ENCODE peak calls at places on chromosomes 5 and 9, in six cellular contexts. S, I, N, M, Q and L are unnamed samples.

GRCh38 chr5:14273207-14273767 is 130.1 kb downstream of the TRIO start:
- DNase-seq in N (no peak), I (no peak), Q (no peak), M (no peak), S (no peak), L (no peak)

GRCh38 chr5:56175465-56175864 is 57.7 kb downstream of the ANKRD55 start:
- DNase-seq in S (no peak), Q (peak; percentile 50), I (no peak), M (no peak), N (no peak), L (no peak)

GRCh38 chr5:132012385-132013005 is 1.0 kb upstream of the ACSL6 start:
- DNase-seq in S (peak; percentile 62), I (peak; percentile 7), Q (peak; percentile 63), M (peak; percentile 24), N (no peak), L (peak; percentile 62)

GRCh38 chr9:130186839-130187522 is 14.8 kb downstream of the NCS1 start:
- DNase-seq in M (peak; percentile 56), I (peak; percentile 80), Q (peak; percentile 86), N (no peak), S (no peak), L (no peak)

GRCh38 chr9:93669116-93669957 is 93.0 kb downstream of the PHF2 start:
- DNase-seq in I (peak; percentile 5), S (peak; percentile 25), N (no peak), M (peak; percentile 21), Q (no peak), L (peak; percentile 54)

GRCh38 chr9:33132249-33132772 is 34.8 kb downstream of the B4GALT1 start:
- DNase-seq in S (no peak), Q (no peak), M (no peak), N (no peak), I (no peak), L (peak; percentile 49)

GRCh38 chr5:81334304-81335061 is 33.1 kb downstream of the ZCCHC9 start:
- DNase-seq in N (no peak), Q (peak; percentile 38), S (no peak), I (no peak), M (no peak), L (no peak)

GRCh38 chr5:137144656-137145055 is 354.5 kb downstream of the SPOCK1 start:
- DNase-seq in Q (no peak), I (no peak), N (no peak), S (no peak), M (no peak), L (no peak)

GRCh38 chr9:115597330-115597729 is 479.4 kb upstream of the TNC start:
- DNase-seq in N (no peak), S (no peak), I (no peak), M (no peak), Q (no peak), L (no peak)

GRCh38 chr5:140468188-140468587 is 66.6 kb downstream of the ANKHD1 start:
- DNase-seq in S (no peak), I (no peak), Q (peak; percentile 8), N (no peak), M (no peak), L (no peak)

GRCh38 chr5:11588803-11589202 is 315.4 kb downstream of the CTNND2 start:
- DNase-seq in Q (no peak), M (no peak), I (no peak), S (no peak), N (no peak), L (no peak)

GRCh38 chr5:56126487-56127179 is 106.5 kb downstream of the ANKRD55 start:
- DNase-seq in Q (no peak), I (no peak), N (no peak), M (no peak), S (no peak), L (no peak)

GRCh38 chr5:74927336-74927735 is 61.1 kb upstream of the FAM169A start:
- DNase-seq in S (no peak), Q (no peak), N (no peak), M (no peak), I (no peak), L (no peak)

DNA sequence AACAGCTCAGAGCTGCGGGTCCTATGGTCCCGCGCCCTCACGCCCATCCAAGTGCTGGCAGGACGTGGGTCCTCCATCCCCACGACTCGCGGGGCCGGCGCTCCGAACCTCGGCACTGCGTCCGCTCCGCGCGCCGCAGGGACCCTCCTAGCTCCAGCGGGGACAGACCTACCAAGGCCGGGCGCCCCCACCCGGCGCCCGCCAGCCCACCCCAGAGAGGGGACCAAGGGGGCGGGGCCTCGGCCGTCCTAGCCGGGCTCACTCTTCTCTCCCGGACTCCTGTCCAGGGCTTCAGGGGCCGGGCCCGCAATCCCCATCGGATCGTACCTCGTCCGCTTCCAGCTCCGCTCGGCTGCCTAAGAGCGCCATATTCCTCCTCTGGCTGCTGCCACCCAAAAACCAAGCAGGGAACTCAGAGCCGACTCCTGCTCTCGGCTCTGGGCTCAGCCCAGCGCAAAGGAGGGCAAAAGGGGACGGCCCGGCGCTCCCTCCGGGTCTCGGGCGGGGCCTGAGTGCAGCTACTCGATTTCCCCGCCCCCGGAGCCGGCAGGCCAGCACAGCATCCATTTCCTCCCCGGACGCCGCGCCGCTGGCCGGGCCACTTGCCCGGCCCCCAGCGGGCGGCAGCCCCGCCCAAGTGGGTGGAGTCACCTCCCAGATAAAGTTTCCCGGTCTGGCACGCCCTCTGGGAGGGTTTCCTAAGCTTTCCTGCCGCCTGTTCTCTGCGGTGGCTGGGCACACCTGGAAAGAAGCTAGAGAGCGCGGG is at the start of gene TTC39B:
- DNase-seq in N (peak; percentile 92), I (peak; percentile 96), M (peak; percentile 96), Q (peak; percentile 89), S (peak; percentile 89), L (peak; percentile 94)
- TF ChIP-seq POLR2A in N (peak; percentile 77), I (peak; percentile 95), M (peak; percentile 77), Q (no peak), S (peak; percentile 72), L (peak; percentile 71)

GRCh38 chr9:136341042-136341655 is 13.8 kb downstream of the GPSM1 start:
- DNase-seq in N (no peak), M (peak; percentile 41), S (no peak), Q (no peak), I (no peak), L (no peak)
- TF ChIP-seq POLR2AphosphoS5 in N (no peak), M (no peak), S (no peak), Q (no peak), I (no peak), L (no peak)

GRCh38 chr5:93596676-93597441 is 13.8 kb downstream of the NR2F1 start:
- DNase-seq in N (no peak), M (peak; percentile 43), Q (peak; percentile 8), S (no peak), I (peak; percentile 70), L (no peak)

GRCh38 chr5:93594591-93595419 is 11.8 kb downstream of the NR2F1 start:
- DNase-seq in N (no peak), Q (no peak), I (no peak), S (no peak), M (no peak), L (no peak)

GRCh38 chr5:93593476-93594060 is 10.5 kb downstream of the NR2F1 start:
- DNase-seq in N (no peak), M (no peak), I (no peak), S (no peak), Q (no peak), L (no peak)

GRCh38 chr5:93596310-93596675 is 13.3 kb downstream of the NR2F1 start:
- DNase-seq in S (no peak), M (no peak), I (no peak), Q (no peak), N (no peak), L (no peak)

DNA sequence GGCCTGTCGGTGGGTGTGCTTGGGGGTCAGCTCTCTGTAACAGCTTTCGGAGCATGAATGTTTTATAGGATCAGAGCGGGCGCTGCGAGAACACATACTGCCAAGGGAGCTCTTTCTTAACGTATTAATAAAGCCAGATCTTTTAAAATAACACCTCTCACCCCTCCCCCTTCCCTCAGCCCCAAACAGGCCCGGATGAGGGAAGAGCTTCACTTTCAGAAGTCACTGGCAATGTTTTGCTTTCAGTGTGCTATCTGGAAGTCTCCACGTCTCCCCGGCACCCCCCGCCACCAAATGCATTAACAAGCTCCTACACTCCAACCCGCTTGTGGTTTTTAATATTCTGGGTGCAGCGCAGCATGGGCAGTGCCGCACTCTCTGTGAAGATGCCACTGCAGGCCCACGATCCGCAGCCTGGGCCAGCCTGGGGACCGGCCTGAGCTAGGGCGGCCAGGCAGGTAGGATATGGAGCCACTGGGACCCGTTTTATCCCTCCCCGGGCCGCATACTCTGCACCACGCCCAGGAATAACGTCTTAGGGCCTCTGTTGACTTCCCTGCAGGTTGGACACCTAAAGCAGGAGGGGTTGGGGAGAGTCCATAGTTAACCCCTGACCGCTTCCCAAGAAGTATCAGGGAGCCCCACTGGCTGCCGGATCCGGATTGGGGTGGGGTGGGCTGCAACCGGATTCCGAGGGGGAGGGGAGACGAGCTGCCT is 12.6 kb downstream of the NR2F1 start:
- DNase-seq in N (no peak), Q (no peak), S (no peak), I (no peak), M (no peak), L (no peak)
- H3K27me3 ChIP-seq in N (peaks cover 23% of the 10 kb centered on the region), Q (peaks cover 2% of the 10 kb centered on the region), S (no peaks in the 10 kb centered on the region), I (peaks cover 98% of the 10 kb centered on the region), M (peaks cover 63% of the 10 kb centered on the region), L (peaks cover 78% of the 10 kb centered on the region)

DNA sequence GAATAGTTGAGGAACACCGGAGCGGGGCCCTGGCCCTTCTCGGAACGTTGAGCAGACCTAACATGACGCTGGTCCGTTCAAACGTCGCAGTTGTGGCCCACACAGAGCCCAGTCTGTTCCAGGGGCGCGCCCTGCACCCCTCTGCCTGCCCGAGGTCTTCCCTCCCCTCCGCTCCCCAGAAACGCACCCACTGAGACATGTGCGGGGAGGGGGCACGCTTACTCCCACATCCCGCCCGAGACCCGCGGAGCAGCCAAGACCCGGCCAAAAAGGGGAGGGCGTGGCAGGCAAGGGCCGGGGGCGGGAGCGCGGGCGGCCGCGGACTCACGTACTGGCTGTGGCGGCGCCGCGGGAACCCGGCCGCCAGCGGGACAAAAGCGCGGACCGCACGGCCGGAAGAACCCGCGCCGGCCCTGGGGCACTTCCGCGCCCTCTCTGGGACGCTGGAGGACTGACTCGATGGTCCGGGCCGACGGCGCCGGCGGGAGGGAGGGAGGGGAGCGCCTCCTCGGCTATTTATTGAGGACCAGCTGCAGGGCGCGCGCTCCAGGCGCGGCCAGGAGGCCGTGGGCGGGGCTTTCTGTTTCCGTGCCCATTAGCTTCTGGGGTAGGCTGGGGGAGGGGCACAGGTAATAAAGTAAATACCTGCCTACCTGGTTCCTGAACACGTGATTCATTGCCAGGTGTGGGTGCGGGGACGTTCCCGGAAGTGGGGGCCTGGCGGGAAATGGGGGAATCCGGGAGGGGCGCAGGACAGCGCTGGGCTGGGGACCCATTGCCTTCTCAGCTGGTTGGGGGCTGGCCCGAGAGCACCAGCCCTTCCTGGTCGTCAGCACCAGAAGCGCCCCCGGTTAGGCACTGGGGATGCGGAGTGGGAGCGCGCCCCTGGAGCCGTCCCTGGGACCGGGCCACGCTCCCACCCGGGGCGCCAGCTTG is at the start of gene ZFP62:
- DNase-seq in M (peak; percentile 93), I (peak; percentile 94), Q (peak; percentile 96), S (peak; percentile 84), N (peak; percentile 92), L (peak; percentile 93)
- TF ChIP-seq POLR2A in M (no peak), I (peak; percentile 84), Q (peak; percentile 81), S (no peak), N (peak; percentile 57), L (peak; percentile 32)

GRCh38 chr5:78985407-78986223 is 505 bp upstream of the ARSB start:
- DNase-seq in I (peak; percentile 45), M (peak; percentile 49), Q (peak; percentile 25), S (no peak), N (no peak), L (peak; percentile 63)
- TF ChIP-seq POLR2AphosphoS5 in I (peak; percentile 6), M (peak; percentile 72), Q (no peak), S (no peak), N (no peak), L (no peak)

GRCh38 chr5:127295454-127295853 is 4.9 kb downstream of the MEGF10 start:
- DNase-seq in Q (no peak), S (no peak), M (no peak), N (no peak), I (no peak), L (no peak)
- H3K27me3 ChIP-seq in Q (no peaks in the 10 kb centered on the region), S (no peaks in the 10 kb centered on the region), M (peaks cover 11% of the 10 kb centered on the region), N (no peaks in the 10 kb centered on the region), I (peaks cover 27% of the 10 kb centered on the region), L (peaks cover 25% of the 10 kb centered on the region)